ENCODE peak calls at places on chromosomes 3 and 15, in seven cellular contexts. P is esophagus muscularis mucosa; Q is CD8-positive, alpha-beta memory T cell; B is upper lobe of right lung; J is spleen; M is ovary; F is IMR-90. U is an unnamed sample. For H3K27me3, H3K9me3 and H3K4me1, the result is how much of the 10 kb centered on the place peaks cover.

GRCh38 chr3:111947179-111947727 is 31.6 kb upstream of the ABHD10 start:
- DNase-seq in P (no peak), Q (no peak), B (no peak), J (no peak), M (no peak), F (peak), U (no peak)

GRCh38 chr3:169630852-169631251 is 32.7 kb downstream of the MECOM start:
- DNase-seq in P (no peak), Q (no peak), B (no peak), J (no peak), M (no peak), F (no peak), U (no peak)

GRCh38 chr3:182500294-182500693 is 293.0 kb upstream of the ATP11B start:
- DNase-seq in P (no peak), Q (no peak), B (no peak), J (no peak), M (no peak), F (no peak), U (no peak)

GRCh38 chr3:60202052-60202753 is 1049.0 kb downstream of the FHIT start:
- DNase-seq in P (no peak), Q (no peak), B (no peak), J (no peak), M (no peak), F (no peak), U (no peak)

GRCh38 chr3:13009946-13010315 is 63.3 kb downstream of the IQSEC1 start:
- DNase-seq in P (no peak), Q (no peak), B (no peak), J (peak), M (no peak), F (no peak), U (no peak)

GRCh38 chr3:88984266-88984665 is 123.2 kb upstream of the EPHA3 start:
- DNase-seq in P (no peak), Q (no peak), B (no peak), J (no peak), M (no peak), F (no peak), U (no peak)

GRCh38 chr15:60391722-60392340 is 6.0 kb downstream of the ANXA2 start:
- DNase-seq in P (no peak), Q (no peak), B (no peak), J (no peak), M (no peak), F (no peak), U (no peak)

GRCh38 chr15:32802296-32802936 is 84.6 kb downstream of the GREM1 start:
- DNase-seq in P (no peak), Q (no peak), B (no peak), J (no peak), M (no peak), F (peak), U (no peak)

GRCh38 chr3:64939747-64940450 is 252.1 kb upstream of the ADAMTS9 start:
- DNase-seq in P (no peak), Q (no peak), B (no peak), J (no peak), M (no peak), F (no peak), U (no peak)

GRCh38 chr3:71380096-71380495 is 203.4 kb downstream of the FOXP1 start:
- DNase-seq in P (peak), Q (no peak), B (no peak), J (no peak), M (no peak), F (peak), U (no peak)

GRCh38 chr3:132276228-132276906 is 40.8 kb upstream of the ACP3 start:
- DNase-seq in P (no peak), Q (no peak), B (no peak), J (no peak), M (no peak), F (no peak), U (no peak)

GRCh38 chr15:98714906-98715305 is 66.6 kb downstream of the IGF1R start:
- DNase-seq in P (no peak), Q (no peak), B (no peak), J (no peak), M (no peak), F (no peak), U (no peak)

GRCh38 chr3:104887069-104887468 is 479.6 kb upstream of the ALCAM start:
- DNase-seq in P (no peak), Q (no peak), B (no peak), J (no peak), M (no peak), F (peak), U (no peak)

GRCh38 chr15:60004846-60005351 is 788 bp downstream of the FOXB1 start:
- DNase-seq in P (no peak), Q (no peak), B (peak), J (no peak), M (no peak), F (peak), U (no peak)

GRCh38 chr3:73094127-73094526 is 32.7 kb downstream of the EBLN2 start:
- DNase-seq in P (no peak), Q (no peak), B (no peak), J (no peak), M (no peak), F (no peak), U (no peak)

GRCh38 chr15:81073796-81074195 is 60.3 kb upstream of the CFAP161 start:
- DNase-seq in P (no peak), Q (no peak), B (no peak), J (no peak), M (no peak), F (no peak), U (no peak)

GRCh38 chr15:57003418-57003817 is 85.0 kb downstream of the TCF12 start:
- DNase-seq in P (no peak), Q (no peak), B (no peak), J (no peak), M (no peak), F (peak), U (no peak)

GRCh38 chr3:110314512-110315114 is 757.0 kb upstream of the NECTIN3 start:
- DNase-seq in P (no peak), Q (peak), B (no peak), J (no peak), M (peak), F (peak), U (no peak)

GRCh38 chr15:77533986-77534385 is 98.7 kb downstream of the LINGO1 start:
- DNase-seq in P (no peak), Q (no peak), B (peak), J (peak), M (peak), F (no peak), U (no peak)

GRCh38 chr3:54830658-54831057 is 97.2 kb downstream of the LRTM1 start:
- DNase-seq in P (no peak), Q (no peak), B (no peak), J (no peak), M (no peak), F (peak), U (no peak)

GRCh38 chr3:186959029-186959624 is 28.8 kb downstream of the ST6GAL1 start:
- DNase-seq in P (no peak), Q (no peak), B (no peak), J (no peak), M (no peak), F (no peak), U (no peak)

GRCh38 chr3:13873818-13874217 is 6.1 kb downstream of the WNT7A start:
- DNase-seq in P (no peak), Q (no peak), B (no peak), J (no peak), M (no peak), F (no peak), U (no peak)

GRCh38 chr15:80246425-80246894 is 5.6 kb downstream of the CTXND1 start:
- DNase-seq in P (no peak), Q (no peak), B (no peak), J (no peak), M (no peak), F (peak), U (no peak)

GRCh38 chr15:38991126-38991525 is 426.5 kb upstream of the RASGRP1 start:
- DNase-seq in P (no peak), Q (no peak), B (no peak), J (no peak), M (no peak), F (peak), U (no peak)

GRCh38 chr3:134625462-134625861 is 25.4 kb downstream of the KY start:
- DNase-seq in P (no peak), Q (no peak), B (no peak), J (no peak), M (no peak), F (no peak), U (no peak)

GRCh38 chr3:172189213-172189612 is 149.8 kb downstream of the FNDC3B start:
- DNase-seq in P (peak), Q (no peak), B (no peak), J (no peak), M (no peak), F (no peak), U (no peak)

GRCh38 chr3:4492240-4493007 is 724 bp upstream of the ITPR1 start:
- DNase-seq in P (peak), Q (peak), B (peak), J (peak), M (peak), F (peak), U (peak)

GRCh38 chr3:194070220-194070633 is 65.7 kb upstream of the HES1 start:
- DNase-seq in P (no peak), Q (no peak), B (no peak), J (no peak), M (no peak), F (no peak), U (no peak)

GRCh38 chr3:197031315-197032285 is 2.0 kb upstream of the MELTF start:
- DNase-seq in P (peak), Q (no peak), B (no peak), J (no peak), M (peak), F (peak), U (peak)

GRCh38 chr3:173770796-173771573 is 373.4 kb downstream of the NLGN1 start:
- DNase-seq in P (no peak), Q (no peak), B (no peak), J (no peak), M (no peak), F (peak), U (no peak)

GRCh38 chr15:74726774-74727164 is 1.4 kb upstream of the CYP1A1 start:
- DNase-seq in P (no peak), Q (no peak), B (no peak), J (no peak), M (no peak), F (no peak), U (no peak)
- H3K27me3 ChIP-seq in P (under half), Q (under half), B (under half), J (half or more), M (under half), F (half or more), U (under half)

GRCh38 chr15:45703670-45704328 is 69.0 kb downstream of the SQOR start:
- DNase-seq in P (no peak), Q (no peak), B (no peak), J (no peak), M (no peak), F (no peak), U (no peak)

GRCh38 chr15:45701108-45701507 is 66.3 kb downstream of the SQOR start:
- DNase-seq in P (no peak), Q (no peak), B (no peak), J (no peak), M (no peak), F (no peak), U (no peak)

GRCh38 chr15:45705510-45706473 is 71.0 kb downstream of the SQOR start:
- DNase-seq in P (peak), Q (peak), B (peak), J (peak), M (peak), F (peak), U (peak)

GRCh38 chr15:45702041-45702440 is 67.2 kb downstream of the SQOR start:
- DNase-seq in P (no peak), Q (no peak), B (no peak), J (no peak), M (no peak), F (no peak), U (no peak)

GRCh38 chr15:45704329-45705249 is 69.8 kb downstream of the SQOR start:
- DNase-seq in P (no peak), Q (no peak), B (peak), J (peak), M (no peak), F (peak), U (peak)
- H3K9me3 ChIP-seq in P (under half), Q (under half), B (under half), J (under half), M (under half), F (under half), U (under half)

GRCh38 chr3:191070201-191070600 is 128.8 kb upstream of the OSTN start:
- DNase-seq in P (no peak), Q (no peak), B (no peak), J (no peak), M (no peak), F (peak), U (no peak)
- H3K4me1 ChIP-seq in P (under half), Q (under half), B (under half), J (under half), M (under half), F (under half), U (under half)

DNA sequence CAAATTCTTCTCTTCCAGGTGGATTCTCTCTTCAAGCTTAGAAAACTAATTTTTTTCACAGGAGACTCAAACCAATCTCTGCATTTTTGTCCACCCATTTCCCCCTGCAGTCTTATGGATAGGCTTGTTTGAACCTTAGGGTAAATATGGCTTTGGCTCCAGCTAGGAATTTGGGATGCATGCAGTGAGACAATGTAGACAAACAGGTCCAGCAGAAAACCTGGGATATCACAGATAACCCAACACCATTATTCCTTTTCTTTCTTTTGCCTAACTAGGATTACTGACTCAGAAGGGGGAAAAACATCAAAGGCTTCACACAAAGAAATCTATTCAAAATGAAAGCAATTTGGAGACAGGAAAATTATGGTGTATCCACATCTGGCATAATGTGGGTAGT is 11.2 kb upstream of the SEMA5B start:
- DNase-seq in P (no peak), Q (no peak), B (no peak), J (no peak), M (no peak), F (no peak), U (no peak)
- H3K27me3 ChIP-seq in P (under half), Q (under half), B (under half), J (under half), M (under half), F (half or more), U (under half)

DNA sequence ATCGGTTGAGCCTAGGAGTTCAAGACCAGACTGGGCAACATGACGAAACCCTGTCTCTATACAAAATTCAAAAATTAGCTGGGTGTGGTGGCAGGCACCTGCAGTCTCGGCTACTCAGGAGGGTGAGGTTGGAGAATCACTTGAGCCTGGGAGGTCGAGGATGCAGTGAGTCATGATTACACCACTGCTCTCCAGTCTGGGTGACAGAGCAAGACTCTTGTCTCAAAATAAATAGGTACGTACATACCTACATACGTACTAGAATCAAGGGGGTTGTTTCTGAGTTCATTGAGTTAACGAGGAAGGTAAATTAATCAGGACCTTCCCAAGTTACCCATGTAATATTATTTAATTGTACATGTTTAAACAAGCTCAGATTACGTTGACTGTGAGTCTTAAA is 97.5 kb downstream of the CHL1 start:
- DNase-seq in P (no peak), Q (no peak), B (no peak), J (no peak), M (no peak), F (no peak), U (no peak)
- H3K9me3 ChIP-seq in P (under half), Q (under half), B (under half), J (under half), M (under half), F (under half), U (under half)

GRCh38 chr3:32855350-32855953 is 37.7 kb downstream of the TRIM71 start:
- DNase-seq in P (no peak), Q (no peak), B (no peak), J (no peak), M (no peak), F (no peak), U (no peak)

GRCh38 chr3:32850226-32850625 is 32.4 kb downstream of the TRIM71 start:
- DNase-seq in P (no peak), Q (no peak), B (no peak), J (no peak), M (no peak), F (no peak), U (no peak)

GRCh38 chr3:32848215-32848614 is 30.4 kb downstream of the TRIM71 start:
- DNase-seq in P (no peak), Q (no peak), B (no peak), J (no peak), M (no peak), F (no peak), U (no peak)

GRCh38 chr3:32850636-32851035 is 32.8 kb downstream of the TRIM71 start:
- DNase-seq in P (no peak), Q (no peak), B (no peak), J (no peak), M (no peak), F (no peak), U (no peak)

GRCh38 chr3:32852146-32852545 is 34.3 kb downstream of the TRIM71 start:
- DNase-seq in P (no peak), Q (no peak), B (no peak), J (no peak), M (no peak), F (no peak), U (no peak)
- H3K4me1 ChIP-seq in P (under half), Q (under half), B (under half), J (under half), M (under half), F (under half), U (under half)

DNA sequence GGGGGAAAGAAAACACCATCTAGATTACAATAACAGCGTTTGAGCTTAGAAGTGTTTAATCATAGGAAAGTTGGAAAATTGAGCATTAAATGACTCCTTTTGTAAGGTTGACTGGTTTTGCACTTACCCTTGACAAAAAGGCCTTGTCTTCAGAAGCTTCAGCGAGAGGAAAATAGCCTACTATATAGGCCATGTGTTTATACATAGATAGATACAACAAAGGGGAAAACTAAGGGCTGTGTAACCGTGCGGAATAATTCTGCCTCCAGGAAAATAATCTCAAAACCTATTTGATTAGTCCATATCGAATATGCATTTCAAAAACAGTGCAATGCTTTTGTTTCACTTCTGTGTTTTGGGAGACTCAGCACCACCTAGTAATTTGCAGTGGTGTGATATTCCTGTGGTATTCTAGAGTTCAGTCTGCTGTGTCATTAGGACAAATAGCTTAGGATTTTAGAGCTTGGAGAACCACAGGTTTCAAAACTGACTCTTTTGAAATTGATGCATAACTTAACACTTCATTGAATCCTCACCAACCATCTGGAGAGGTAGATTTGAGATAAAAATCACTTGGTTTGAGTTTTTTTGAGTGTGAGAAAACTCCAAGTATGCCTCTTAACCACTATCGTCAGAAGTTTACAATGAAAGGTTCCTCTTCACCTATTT is 1.8 kb downstream of the ARHGAP31 start:
- DNase-seq in P (no peak), Q (no peak), B (no peak), J (no peak), M (no peak), F (no peak), U (no peak)
- H3K27me3 ChIP-seq in P (under half), Q (under half), B (under half), J (under half), M (under half), F (under half), U (under half)

GRCh38 chr3:45657853-45658252 is 31.3 kb upstream of the SACM1L start:
- DNase-seq in P (no peak), Q (no peak), B (no peak), J (no peak), M (no peak), F (no peak), U (no peak)
- H3K9me3 ChIP-seq in P (under half), Q (under half), B (under half), J (under half), M (under half), F (under half), U (under half)

GRCh38 chr15:64111679-64112050 is 15.9 kb downstream of the SNX1 start:
- DNase-seq in P (no peak), Q (no peak), B (no peak), J (no peak), M (no peak), F (no peak), U (no peak)
- H3K4me1 ChIP-seq in P (under half), Q (under half), B (under half), J (half or more), M (under half), F (under half), U (under half)

GRCh38 chr15:37101634-37102314 is 1.4 kb upstream of the MEIS2 start:
- DNase-seq in P (no peak), Q (no peak), B (peak), J (peak), M (peak), F (peak), U (peak)
- H3K27me3 ChIP-seq in P (under half), Q (under half), B (under half), J (half or more), M (under half), F (under half), U (under half)

U was measured in right cardiac atrium.